ENCODE peak calls at places on chromosomes 12 and 14, in four cellular contexts. L is right lobe of liver; N is CD4-positive, alpha-beta memory T cell; X is left ventricle myocardium inferior. J is an unnamed sample.
A peak's percentile ranks its signal among the peaks of the same experiment; 100 is the strongest.

GRCh38 chr12:6418796-6419195 is 26.0 kb upstream of the CD27 start:
- DNase-seq in N (no peak), X (no peak), L (no peak), J (no peak)

GRCh38 chr12:120835304-120835612 is 68.9 kb downstream of the SPPL3 start:
- DNase-seq in N (no peak), X (no peak), L (no peak), J (no peak)

GRCh38 chr12:111268738-111269572 is 99.9 kb downstream of the PHETA1 start:
- DNase-seq in L (no peak), X (no peak), N (no peak), J (no peak)

GRCh38 chr14:65334765-65335411 is 77.6 kb upstream of the FUT8 start:
- DNase-seq in N (no peak), L (no peak), X (no peak), J (no peak)

GRCh38 chr14:89283327-89284060 is 133.5 kb downstream of the FOXN3 start:
- DNase-seq in L (peak; percentile 27), N (no peak), X (no peak), J (no peak)

GRCh38 chr12:29516431-29516875 is 19.0 kb upstream of the OVCH1 start:
- DNase-seq in L (no peak), X (no peak), N (no peak), J (no peak)

GRCh38 chr14:93271111-93271510 is 61.7 kb downstream of the BTBD7 start:
- DNase-seq in X (no peak), L (no peak), N (no peak), J (no peak)

GRCh38 chr12:49636979-49637378 is 13.6 kb downstream of the PRPF40B start:
- DNase-seq in L (peak; percentile 53), N (peak; percentile 54), X (no peak), J (peak; percentile 40)

GRCh38 chr14:29743566-29743965 is 184.1 kb downstream of the PRKD1 start:
- DNase-seq in N (no peak), X (no peak), L (no peak), J (no peak)

GRCh38 chr14:61211476-61212262 is 69.5 kb downstream of the TMEM30B start:
- DNase-seq in X (no peak), L (no peak), N (no peak), J (no peak)

GRCh38 chr12:99549651-99550050 is 97.9 kb upstream of the GARIN6 start:
- DNase-seq in N (no peak), X (no peak), L (no peak), J (no peak)

GRCh38 chr14:26204954-26205479 is 392.8 kb downstream of the NOVA1 start:
- DNase-seq in L (no peak), N (no peak), X (peak; percentile 39), J (no peak)

GRCh38 chr12:12606793-12607589 is 4.7 kb upstream of the CREBL2 start:
- DNase-seq in N (no peak), L (no peak), X (no peak), J (no peak)

GRCh38 chr12:55515696-55516095 is 23.5 kb downstream of the OR6C68 start:
- DNase-seq in X (no peak), N (no peak), L (no peak), J (no peak)

GRCh38 chr12:128816643-128816920 is 7.2 kb downstream of the SLC15A4 start:
- DNase-seq in N (no peak), L (peak; percentile 39), X (no peak), J (no peak)

GRCh38 chr12:109191621-109192250 is 75.3 kb downstream of the ACACB start:
- DNase-seq in L (peak; percentile 31), N (no peak), X (no peak), J (no peak)

GRCh38 chr14:91732859-91733477 is 1.1 kb upstream of the CATSPERB start:
- DNase-seq in L (no peak), X (no peak), N (no peak), J (no peak)

GRCh38 chr14:104356738-104357688 is 218.6 kb downstream of the KIF26A start:
- DNase-seq in X (no peak), N (no peak), L (peak; percentile 32), J (no peak)
- H3K9me3 ChIP-seq in X (peaks cover 10% of the 10 kb centered on the region), N (no peaks in the 10 kb centered on the region), L (no peaks in the 10 kb centered on the region), J (no peaks in the 10 kb centered on the region)

DNA sequence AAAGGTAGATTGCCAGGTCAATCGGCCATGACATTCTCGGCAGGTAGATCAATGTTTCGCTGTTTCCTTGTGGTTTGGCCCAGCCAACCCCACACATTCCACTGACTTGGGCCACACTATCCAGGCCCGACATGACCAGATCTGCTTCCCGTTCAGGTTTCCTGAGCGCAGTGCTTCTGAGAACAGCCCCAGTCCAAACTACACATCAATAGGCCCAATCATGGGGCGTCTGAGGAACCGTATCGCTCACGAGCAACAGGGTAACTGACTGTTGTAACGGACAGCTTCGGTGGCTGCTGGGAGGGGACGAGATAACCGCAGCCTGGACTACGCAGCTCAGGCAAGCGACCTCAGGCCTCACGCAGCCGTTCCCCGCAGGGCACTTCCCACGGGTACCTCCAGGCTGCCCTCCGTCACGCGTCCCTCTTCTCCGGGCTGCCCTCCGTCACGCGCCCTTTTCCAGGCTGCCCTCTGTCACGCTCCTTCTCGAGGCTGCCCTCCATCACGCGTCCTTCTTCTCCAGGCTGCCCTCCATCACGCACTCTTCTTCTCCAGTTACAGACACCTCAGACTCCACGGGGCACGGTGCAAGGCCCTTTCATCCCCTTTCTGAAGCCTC is 14.7 kb downstream of the ZNF605 start:
- DNase-seq in X (no peak), N (no peak), L (no peak), J (no peak)
- H3K9me3 ChIP-seq in X (peaks cover 90% of the 10 kb centered on the region), N (peaks cover 19% of the 10 kb centered on the region), L (peaks cover 19% of the 10 kb centered on the region), J (peaks cover 11% of the 10 kb centered on the region)

DNA sequence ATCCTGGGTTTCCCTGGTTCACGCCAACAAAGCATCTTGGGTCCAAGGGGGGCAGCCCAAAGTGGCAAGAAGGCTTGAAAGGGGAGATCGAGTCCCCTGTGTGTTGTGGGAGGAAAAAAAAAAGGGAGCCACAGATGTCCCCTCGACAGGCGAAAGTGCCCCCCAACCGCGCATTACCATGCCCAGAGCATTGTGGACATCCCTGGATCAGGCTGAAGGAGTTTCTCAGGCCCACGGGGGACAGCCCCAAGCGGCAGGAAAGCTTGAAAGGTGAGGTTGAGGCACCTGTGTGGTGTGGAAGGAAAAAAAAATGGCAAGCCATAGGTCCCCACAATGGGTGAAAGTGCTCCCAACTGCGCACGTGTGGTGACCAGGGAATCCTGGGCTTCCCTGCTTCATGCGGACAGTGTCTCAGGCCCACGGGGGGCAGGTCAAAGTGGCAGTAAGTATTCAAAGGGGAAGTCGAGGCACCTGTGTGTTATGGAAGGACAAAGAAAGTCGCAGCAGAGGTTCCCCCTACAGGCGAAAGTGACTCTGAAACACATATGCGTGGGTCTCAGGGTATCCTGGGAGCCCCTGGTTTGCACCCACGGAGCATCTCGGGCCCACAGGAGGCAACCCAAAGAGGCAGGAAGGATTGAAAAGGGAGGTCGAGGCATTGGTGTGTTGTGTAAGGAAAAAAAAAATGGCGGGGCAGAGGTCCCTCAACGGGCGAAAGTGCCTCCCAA is 580.1 kb downstream of the ALG10 start:
- DNase-seq in L (no peak), N (no peak), X (no peak), J (no peak)
- H3K9me3 ChIP-seq in L (no peaks in the 10 kb centered on the region), N (peaks cover 21% of the 10 kb centered on the region), X (peaks cover 100% of the 10 kb centered on the region), J (no peaks in the 10 kb centered on the region)

DNA sequence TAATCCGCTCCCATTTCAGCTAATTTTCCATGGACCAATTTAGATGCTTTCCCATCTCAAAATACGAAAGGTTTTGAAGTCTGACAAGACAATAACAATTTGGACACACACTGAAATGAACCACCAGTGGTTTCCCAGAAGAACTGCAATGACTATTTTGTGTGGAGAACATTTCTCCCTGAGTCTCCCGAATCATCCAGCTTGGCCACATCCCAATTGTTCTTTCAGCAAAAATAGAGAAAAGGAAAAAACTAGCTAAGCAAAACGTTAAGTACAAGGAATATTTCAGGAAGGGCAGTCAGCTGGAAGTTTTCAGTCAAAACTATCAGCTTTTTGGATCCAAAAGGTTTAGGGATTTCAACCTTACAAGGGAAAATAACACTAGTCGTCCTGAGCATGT is 390.6 kb downstream of the KCNH5 start:
- DNase-seq in X (no peak), N (no peak), L (no peak), J (no peak)
- H3K9me3 ChIP-seq in X (no peaks in the 10 kb centered on the region), N (no peaks in the 10 kb centered on the region), L (no peaks in the 10 kb centered on the region), J (no peaks in the 10 kb centered on the region)

GRCh38 chr14:78086342-78086741 is 83.8 kb upstream of the NRXN3 start:
- DNase-seq in L (no peak), X (no peak), N (no peak), J (no peak)
- H3K9me3 ChIP-seq in L (no peaks in the 10 kb centered on the region), X (no peaks in the 10 kb centered on the region), N (no peaks in the 10 kb centered on the region), J (no peaks in the 10 kb centered on the region)

GRCh38 chr14:38065101-38065762 is 142.5 kb upstream of the SSTR1 start:
- DNase-seq in L (no peak), X (no peak), N (peak; percentile 83), J (no peak)
- H3K9me3 ChIP-seq in L (no peaks in the 10 kb centered on the region), X (peaks cover 41% of the 10 kb centered on the region), N (peaks cover 7% of the 10 kb centered on the region), J (no peaks in the 10 kb centered on the region)

GRCh38 chr14:59342516-59343484 is 122.4 kb downstream of the GPR135 start:
- DNase-seq in X (peak; percentile 45), N (no peak), L (no peak), J (no peak)
- H3K9me3 ChIP-seq in X (no peaks in the 10 kb centered on the region), N (no peaks in the 10 kb centered on the region), L (no peaks in the 10 kb centered on the region), J (no peaks in the 10 kb centered on the region)